ENCODE peak calls at places on chromosomes 2 and 18, in nine cellular contexts. C, H, A, B, S, R, J, Z and F are unnamed samples.

GRCh38 chr2:109264595-109265328 is 135.8 kb downstream of the SH3RF3 start:
- ATAC-seq in B (no peak), H (peak; percentile 64), R (no peak), Z (no peak), A (no peak), S (no peak), J (no peak), C (no peak), F (no peak)

GRCh38 chr2:85132834-85133637 is at the start of gene TCF7L1:
- ATAC-seq in C (peak; percentile 86), Z (peak; percentile 74), S (peak; percentile 31), B (peak; percentile 87), J (peak; percentile 74), A (peak; percentile 74), R (peak; percentile 85), H (peak; percentile 94), F (peak; percentile 85)

GRCh38 chr2:232586943-232587342 is 36.5 kb downstream of the EIF4E2 start:
- ATAC-seq in S (no peak), J (no peak), C (no peak), A (no peak), B (no peak), R (no peak), Z (no peak), H (no peak), F (no peak)

GRCh38 chr18:11798271-11798670 is 52.9 kb upstream of the CHMP1B start:
- ATAC-seq in H (no peak), C (no peak), A (no peak), Z (no peak), B (no peak), R (no peak), S (no peak), J (no peak), F (no peak)

GRCh38 chr2:231162036-231162345 is 36.4 kb upstream of the ARMC9 start:
- ATAC-seq in C (peak; percentile 25), H (peak; percentile 83), Z (no peak), J (no peak), A (no peak), S (no peak), R (no peak), B (peak; percentile 66), F (no peak)

GRCh38 chr2:204914708-204915107 is 369.4 kb downstream of the PARD3B start:
- ATAC-seq in B (no peak), J (no peak), C (no peak), A (no peak), Z (no peak), H (no peak), S (no peak), R (no peak), F (no peak)

GRCh38 chr18:66993492-66993891 is 389.6 kb upstream of the CDH19 start:
- ATAC-seq in Z (no peak), J (no peak), S (no peak), C (no peak), A (no peak), H (peak; percentile 90), R (no peak), B (no peak), F (no peak)

GRCh38 chr2:237549216-237550056 is 16.9 kb upstream of the PRLH start:
- ATAC-seq in S (no peak), Z (no peak), H (no peak), C (no peak), B (peak; percentile 18), A (no peak), R (no peak), J (no peak), F (no peak)

GRCh38 chr2:8456149-8457091 is 225.4 kb upstream of the ID2 start:
- ATAC-seq in J (peak; percentile 81), H (no peak), C (peak; percentile 75), A (peak; percentile 71), B (no peak), S (peak; percentile 65), Z (peak; percentile 56), R (no peak), F (no peak)

GRCh38 chr18:49227456-49227855 is 233.0 kb downstream of the DYM start:
- ATAC-seq in H (no peak), B (no peak), R (peak; percentile 96), Z (peak; percentile 94), A (peak; percentile 99), C (peak; percentile 97), J (peak; percentile 95), S (peak; percentile 79), F (peak; percentile 94)

GRCh38 chr2:152166633-152167032 is 8.9 kb downstream of the STAM2 start:
- ATAC-seq in B (no peak), R (no peak), S (no peak), C (peak; percentile 62), A (no peak), Z (peak; percentile 60), H (peak; percentile 20), J (no peak), F (no peak)

GRCh38 chr2:218323526-218324472 is 31.5 kb upstream of the TMBIM1 start:
- ATAC-seq in J (no peak), B (peak; percentile 63), S (no peak), C (no peak), H (peak; percentile 51), Z (no peak), R (peak; percentile 51), A (no peak), F (peak; percentile 8)

GRCh38 chr2:26299488-26300092 is 46.4 kb upstream of the SELENOI start:
- ATAC-seq in A (peak; percentile 55), C (peak; percentile 53), S (peak; percentile 36), Z (peak; percentile 32), B (no peak), H (peak; percentile 79), R (peak; percentile 81), J (peak; percentile 67), F (peak; percentile 50)

GRCh38 chr2:26816893-26817292 is 31.0 kb downstream of the CENPA start:
- ATAC-seq in A (no peak), Z (no peak), B (peak; percentile 33), S (no peak), C (peak; percentile 55), H (peak; percentile 32), R (peak; percentile 97), J (peak; percentile 24), F (peak; percentile 81)

GRCh38 chr2:48145845-48146452 is 239.7 kb upstream of the FBXO11 start:
- ATAC-seq in A (peak; percentile 30), J (no peak), H (peak; percentile 69), B (no peak), R (no peak), C (peak; percentile 78), S (no peak), Z (peak; percentile 27), F (no peak)

GRCh38 chr2:7604456-7604855 is 687.2 kb downstream of the RNF144A start:
- ATAC-seq in H (no peak), S (no peak), C (no peak), B (no peak), J (no peak), A (no peak), Z (no peak), R (no peak), F (no peak)

GRCh38 chr2:17375262-17375661 is 143.0 kb downstream of the RAD51AP2 start:
- ATAC-seq in H (no peak), A (no peak), R (no peak), C (no peak), Z (no peak), S (no peak), B (no peak), J (no peak), F (no peak)

GRCh38 chr2:154437104-154437503 is 261.4 kb upstream of the KCNJ3 start:
- ATAC-seq in H (no peak), R (no peak), C (no peak), Z (no peak), A (peak; percentile 26), S (no peak), B (no peak), J (peak; percentile 74), F (no peak)

GRCh38 chr18:58061349-58061748 is 17.3 kb downstream of the NEDD4L start:
- ATAC-seq in C (no peak), H (no peak), S (no peak), A (no peak), R (no peak), J (no peak), Z (no peak), B (no peak), F (no peak)

GRCh38 chr2:181639686-181640085 is 17.2 kb downstream of the CERKL start:
- ATAC-seq in J (no peak), A (no peak), S (no peak), H (peak; percentile 73), Z (no peak), C (no peak), B (no peak), R (no peak), F (no peak)

GRCh38 chr2:8204691-8205090 is 477.2 kb upstream of the ID2 start:
- ATAC-seq in B (no peak), J (no peak), A (no peak), Z (no peak), S (no peak), H (no peak), R (no peak), C (no peak), F (no peak)

GRCh38 chr2:150781142-150781541 is 293.7 kb upstream of the RND3 start:
- ATAC-seq in R (no peak), J (no peak), Z (no peak), H (no peak), C (no peak), S (no peak), B (no peak), A (no peak), F (no peak)

GRCh38 chr2:200625317-200625716 is 39.5 kb downstream of the AOX1 start:
- ATAC-seq in A (no peak), S (no peak), Z (no peak), C (no peak), H (no peak), R (no peak), J (no peak), B (no peak), F (no peak)

GRCh38 chr18:76530846-76531245 is 35.8 kb upstream of the ZNF516 start:
- ATAC-seq in Z (no peak), S (no peak), H (no peak), J (no peak), C (no peak), A (no peak), B (no peak), R (no peak), F (no peak)

GRCh38 chr18:30387401-30387800 is 655.1 kb downstream of the DSC3 start:
- ATAC-seq in H (no peak), B (no peak), R (no peak), C (no peak), S (no peak), J (no peak), A (no peak), Z (no peak), F (no peak)

GRCh38 chr2:28119631-28120030 is 229.1 kb downstream of the BABAM2 start:
- ATAC-seq in H (no peak), S (no peak), J (no peak), R (no peak), A (no peak), C (no peak), B (no peak), Z (no peak), F (no peak)

GRCh38 chr18:55415258-55415871 is 172.6 kb downstream of the TCF4 start:
- ATAC-seq in C (peak; percentile 77), H (peak; percentile 96), B (peak; percentile 56), S (peak; percentile 58), J (peak; percentile 48), R (peak; percentile 56), A (peak; percentile 73), Z (peak; percentile 70), F (peak; percentile 86)

GRCh38 chr2:208392300-208392699 is 14.3 kb upstream of the PTH2R start:
- ATAC-seq in H (no peak), J (no peak), S (no peak), C (no peak), Z (no peak), A (no peak), R (no peak), B (no peak), F (no peak)

GRCh38 chr2:190382851-190383250 is 25.3 kb upstream of the MFSD6 start:
- ATAC-seq in C (peak; percentile 80), R (peak; percentile 95), J (peak; percentile 89), S (peak; percentile 80), A (peak; percentile 85), Z (peak; percentile 89), B (peak; percentile 79), H (peak; percentile 71), F (peak; percentile 83)

GRCh38 chr2:230974096-230974913 is 21.6 kb upstream of the SPATA3 start:
- ATAC-seq in R (peak; percentile 31), H (peak; percentile 80), Z (peak; percentile 89), A (peak; percentile 98), J (peak; percentile 92), C (peak; percentile 91), B (no peak), S (peak; percentile 97), F (peak; percentile 48)

GRCh38 chr2:28557389-28558119 is 61.7 kb downstream of the PLB1 start:
- ATAC-seq in J (no peak), Z (no peak), H (no peak), B (no peak), C (no peak), R (no peak), A (no peak), S (no peak), F (no peak)